ENCODE peak calls at places on chromosomes 16 and 17, in six cellular contexts. F, S, N, Z, E and B are unnamed samples.

GRCh38 chr16:46844771-46845170 is 13.8 kb upstream of the C16orf87 start:
- DNase-seq in Z (peak), E (no peak), F (no peak), S (no peak), N (no peak), B (no peak)

GRCh38 chr17:18018411-18018921 is 20.5 kb downstream of the ATPAF2 start:
- DNase-seq in S (no peak), N (no peak), F (no peak), Z (no peak), E (no peak), B (no peak)

GRCh38 chr16:86961133-86961720 is 356.0 kb downstream of the C16orf95 start:
- DNase-seq in F (peak), N (no peak), E (no peak), Z (peak), S (no peak), B (no peak)

GRCh38 chr16:73151225-73151624 is 103.3 kb upstream of the ZFHX3 start:
- DNase-seq in E (no peak), F (no peak), Z (no peak), N (no peak), S (no peak), B (no peak)

GRCh38 chr17:72576289-72576759 is 455.5 kb downstream of the SOX9 start:
- DNase-seq in N (no peak), S (no peak), E (no peak), F (no peak), Z (no peak), B (no peak)

GRCh38 chr17:27414271-27414670 is 42.0 kb upstream of the KSR1 start:
- DNase-seq in S (no peak), E (peak), Z (no peak), N (no peak), F (no peak), B (no peak)

GRCh38 chr16:1237990-1238389 is 2.5 kb upstream of the TPSAB1 start:
- DNase-seq in S (no peak), F (no peak), N (no peak), Z (no peak), E (no peak), B (peak)

GRCh38 chr17:77770331-77771105 is 188.0 kb upstream of the TNRC6C start:
- DNase-seq in S (peak), F (no peak), N (no peak), Z (no peak), E (peak), B (no peak)